ENCODE peak calls at places on chromosomes 5 and 9, in ten cellular contexts. M is activated CD4-positive, alpha-beta T cell treated with anti-CD3 and anti-CD28 coated beads, Interleukin-2, amount 50 U/mL, for 1 hour; J is Caco-2; A is frontal cortex; T is left ventricle myocardium inferior; Z is fibroblast of the aortic adventitia; O is NCI-H1694 treated with DMSO at 0.1 percent for 48 hours; I is activated B cell treated with CpG ODN at 0.5 μM for 24 hours; V is neural crest cell; K is HT1080. D is an unnamed sample.

GRCh38 chr9:78189461-78189860 is 46.4 kb upstream of the CEP78 start:
- DNase-seq in M (no peak), J (no peak), A (no peak), T (no peak), Z (no peak), O (no peak), I (no peak), V (no peak), K (peak), D (no peak)

GRCh38 chr9:117917873-117918272 is 213.7 kb downstream of the TLR4 start:
- DNase-seq in M (no peak), J (no peak), A (no peak), T (no peak), Z (no peak), O (no peak), I (no peak), V (no peak), K (no peak), D (no peak)

GRCh38 chr5:72799721-72800120 is 16.7 kb upstream of the TNPO1 start:
- DNase-seq in M (no peak), J (no peak), A (no peak), T (no peak), Z (no peak), O (no peak), I (no peak), V (no peak), K (no peak), D (no peak)

GRCh38 chr9:33130501-33130900 is 36.6 kb downstream of the B4GALT1 start:
- DNase-seq in M (no peak), J (no peak), A (no peak), T (no peak), Z (peak), O (no peak), I (peak), V (no peak), K (peak), D (no peak)

GRCh38 chr5:133132717-133133116 is 80.9 kb downstream of the HSPA4 start:
- DNase-seq in M (no peak), J (no peak), A (no peak), T (no peak), Z (no peak), O (no peak), I (no peak), V (no peak), K (no peak), D (no peak)

GRCh38 chr5:170503970-170504525 is at the start of gene KCNIP1:
- DNase-seq in M (no peak), J (no peak), A (peak), T (no peak), Z (no peak), O (no peak), I (no peak), V (peak), K (no peak), D (peak)

GRCh38 chr5:140734354-140734753 is 34.1 kb downstream of the ZMAT2 start:
- DNase-seq in M (no peak), J (peak), A (no peak), T (no peak), Z (peak), O (no peak), I (no peak), V (no peak), K (peak), D (no peak)

GRCh38 chr5:180682560-180682959 is 33.2 kb upstream of the FLT4 start:
- DNase-seq in M (no peak), J (no peak), A (no peak), T (no peak), Z (no peak), O (no peak), I (no peak), V (no peak), K (no peak), D (no peak)

GRCh38 chr9:85600675-85601263 is 141.0 kb downstream of the AGTPBP1 start:
- DNase-seq in M (no peak), J (peak), A (no peak), T (peak), Z (no peak), O (no peak), I (no peak), V (no peak), K (no peak), D (peak)

GRCh38 chr5:147558826-147559225 is 49.0 kb upstream of the DPYSL3 start:
- DNase-seq in M (no peak), J (peak), A (no peak), T (peak), Z (peak), O (peak), I (no peak), V (no peak), K (peak), D (peak)

GRCh38 chr9:109907400-109907799 is 127.4 kb downstream of the PALM2AKAP2 start:
- DNase-seq in M (no peak), J (no peak), A (no peak), T (peak), Z (no peak), O (no peak), I (no peak), V (no peak), K (no peak), D (no peak)

GRCh38 chr5:446864-447263 is 3.9 kb downstream of the EXOC3 start:
- DNase-seq in M (no peak), J (no peak), A (no peak), T (no peak), Z (peak), O (peak), I (peak), V (no peak), K (no peak), D (peak)

GRCh38 chr5:148336704-148337435 is 1.5 kb downstream of the SPINK9 start:
- DNase-seq in M (no peak), J (no peak), A (no peak), T (no peak), Z (no peak), O (no peak), I (no peak), V (no peak), K (no peak), D (no peak)